ENCODE peak calls at places on chromosome 11, in eight cellular contexts. E is nucleus accumbens; K is GDM1; U is activated naive CD8-positive, alpha-beta T cell treated with anti-CD3 and anti-CD28 coated beads, Interleukin-2, amount 50 U/mL, for 24 hours; B is trophoblast cell; T is hypothalamus; V is AG04450; R is T-helper 9 cell. Z is an unnamed sample.

GRCh38 chr11:75195164-75195962 is 44.5 kb downstream of the SLCO2B1 start:
- DNase-seq in E (peak), K (no peak), U (no peak), B (no peak), T (no peak), V (no peak), R (no peak), Z (no peak)

GRCh38 chr11:108859510-108859909 is 194.6 kb downstream of the DDX10 start:
- DNase-seq in E (no peak), K (no peak), U (no peak), B (no peak), T (no peak), V (no peak), R (no peak), Z (no peak)

GRCh38 chr11:119377112-119377901 is 4.2 kb downstream of the USP2 start:
- DNase-seq in E (no peak), K (no peak), U (no peak), B (no peak), T (no peak), V (no peak), R (no peak), Z (no peak)

GRCh38 chr11:96073536-96073935 is 149.6 kb upstream of the MTMR2 start:
- DNase-seq in E (no peak), K (no peak), U (no peak), B (no peak), T (no peak), V (no peak), R (no peak), Z (peak)

GRCh38 chr11:96055706-96056387 is 131.9 kb upstream of the MTMR2 start:
- DNase-seq in E (no peak), K (no peak), U (no peak), B (peak), T (no peak), V (no peak), R (no peak), Z (peak)

GRCh38 chr11:67492801-67493547 is 10.1 kb downstream of the AIP start:
- DNase-seq in E (no peak), K (no peak), U (peak), B (peak), T (no peak), V (no peak), R (no peak), Z (no peak)

GRCh38 chr11:73350908-73351636 is 25.1 kb upstream of the RELT start:
- DNase-seq in E (peak), K (peak), U (peak), B (peak), T (peak), V (peak), R (peak), Z (peak)

GRCh38 chr11:102115557-102115956 is 5.3 kb downstream of the YAP1 start:
- DNase-seq in E (no peak), K (no peak), U (no peak), B (no peak), T (no peak), V (no peak), R (no peak), Z (peak)

GRCh38 chr11:48020092-48020755 is 39.9 kb downstream of the PTPRJ start:
- DNase-seq in E (no peak), K (no peak), U (peak), B (peak), T (no peak), V (no peak), R (no peak), Z (no peak)

GRCh38 chr11:67397536-67397935 is 4.1 kb downstream of the PPP1CA start:
- DNase-seq in E (no peak), K (no peak), U (no peak), B (peak), T (no peak), V (no peak), R (no peak), Z (no peak)

GRCh38 chr11:127412722-127413121 is 412.2 kb upstream of the KIRREL3 start:
- DNase-seq in E (no peak), K (no peak), U (no peak), B (no peak), T (no peak), V (no peak), R (no peak), Z (no peak)

GRCh38 chr11:2267871-2268825 is 2.2 kb downstream of the ASCL2 start:
- DNase-seq in E (no peak), K (no peak), U (no peak), B (peak), T (no peak), V (no peak), R (no peak), Z (no peak)

GRCh38 chr11:128458316-128458715 is 129.0 kb downstream of the ETS1 start:
- DNase-seq in E (no peak), K (no peak), U (no peak), B (peak), T (no peak), V (peak), R (no peak), Z (no peak)

GRCh38 chr11:99241059-99241458 is 220.3 kb downstream of the CNTN5 start:
- DNase-seq in E (no peak), K (no peak), U (no peak), B (no peak), T (no peak), V (no peak), R (no peak), Z (no peak)

GRCh38 chr11:85725510-85726258 is 39.7 kb upstream of the CCDC89 start:
- DNase-seq in E (no peak), K (no peak), U (no peak), B (peak), T (no peak), V (peak), R (no peak), Z (peak)

GRCh38 chr11:76041208-76041607 is 165.1 kb downstream of the WNT11 start:
- DNase-seq in E (no peak), K (no peak), U (no peak), B (no peak), T (no peak), V (no peak), R (no peak), Z (no peak)

GRCh38 chr11:87223816-87224215 is 186.1 kb downstream of the TMEM135 start:
- DNase-seq in E (no peak), K (no peak), U (no peak), B (no peak), T (no peak), V (no peak), R (no peak), Z (no peak)

Z was measured in left kidney.